ENCODE peak calls at places on chromosome 4, in nine cellular contexts. L is CD8-positive, alpha-beta T cell; A is sigmoid colon; W is CD4-positive, alpha-beta memory T cell; P is SK-N-SH; B is cardiac muscle cell; Q is adipocyte; E is fibroblast of lung; G is hepatocyte. O is an unnamed sample. For H3K36me3, the result is how much of the 10 kb centered on the place peaks cover.

GRCh38 chr4:20085156-20085555 is 166.5 kb upstream of the SLIT2 start:
- DNase-seq in L (no peak), A (no peak), W (no peak), P (no peak), B (no peak), Q (no peak), E (no peak), G (no peak), O (no peak)

GRCh38 chr4:5728451-5728850 is 17.4 kb downstream of the EVC start:
- DNase-seq in L (no peak), A (no peak), W (no peak), P (no peak), B (no peak), Q (no peak), E (no peak), G (no peak), O (no peak)

GRCh38 chr4:183333983-183334382 is 11.8 kb upstream of the CLDN24 start:
- DNase-seq in L (no peak), A (no peak), W (no peak), P (no peak), B (no peak), Q (no peak), E (no peak), G (peak), O (peak)

GRCh38 chr4:6105311-6105911 is 87.2 kb upstream of the C4orf50 start:
- DNase-seq in L (no peak), A (peak), W (no peak), P (no peak), B (no peak), Q (no peak), E (no peak), G (no peak), O (no peak)

GRCh38 chr4:4762909-4763814 is 96.3 kb upstream of the MSX1 start:
- DNase-seq in L (no peak), A (no peak), W (no peak), P (peak), B (peak), Q (peak), E (peak), G (peak), O (peak)

GRCh38 chr4:85370400-85371032 is 104.4 kb upstream of the ARHGAP24 start:
- DNase-seq in L (no peak), A (no peak), W (no peak), P (peak), B (peak), Q (peak), E (peak), G (peak), O (peak)

GRCh38 chr4:36187723-36188333 is 56.5 kb downstream of the ARAP2 start:
- DNase-seq in L (no peak), A (no peak), W (peak), P (no peak), B (peak), Q (peak), E (peak), G (peak), O (peak)

GRCh38 chr4:37661643-37662221 is 24.4 kb downstream of the RELL1 start:
- DNase-seq in L (no peak), A (no peak), W (no peak), P (no peak), B (no peak), Q (peak), E (peak), G (no peak), O (no peak)

GRCh38 chr4:36088542-36088941 is 155.8 kb downstream of the ARAP2 start:
- DNase-seq in L (no peak), A (no peak), W (no peak), P (no peak), B (no peak), Q (no peak), E (no peak), G (no peak), O (no peak)

GRCh38 chr4:35684755-35685154 is 559.6 kb downstream of the ARAP2 start:
- DNase-seq in L (no peak), A (no peak), W (no peak), P (no peak), B (no peak), Q (no peak), E (no peak), G (no peak), O (no peak)

GRCh38 chr4:45324381-45325111 is 598.2 kb upstream of the GNPDA2 start:
- DNase-seq in L (no peak), A (no peak), W (no peak), P (no peak), B (no peak), Q (no peak), E (no peak), G (no peak), O (no peak)

GRCh38 chr4:165364452-165365080 is 14.2 kb upstream of the CPE start:
- DNase-seq in L (no peak), A (no peak), W (no peak), P (no peak), B (peak), Q (no peak), E (peak), G (peak), O (no peak)

GRCh38 chr4:159048166-159048886 is 54.6 kb upstream of the RAPGEF2 start:
- DNase-seq in L (no peak), A (peak), W (no peak), P (peak), B (peak), Q (peak), E (peak), G (peak), O (peak)

GRCh38 chr4:121697626-121698025 is 846 bp upstream of the ANXA5 start:
- DNase-seq in L (no peak), A (no peak), W (peak), P (no peak), B (no peak), Q (no peak), E (no peak), G (no peak), O (no peak)

GRCh38 chr4:18917689-18918088 is 896.1 kb upstream of the LCORL start:
- DNase-seq in L (no peak), A (no peak), W (no peak), P (no peak), B (no peak), Q (peak), E (peak), G (no peak), O (no peak)

GRCh38 chr4:864456-865120 is 38.7 kb upstream of the CPLX1 start:
- DNase-seq in L (no peak), A (no peak), W (no peak), P (no peak), B (no peak), Q (no peak), E (no peak), G (no peak), O (no peak)
- H3K36me3 ChIP-seq in L (under half), A (half or more), W (half or more), P (under half), B (under half), Q (half or more), E (under half), G (under half), O (under half)

DNA sequence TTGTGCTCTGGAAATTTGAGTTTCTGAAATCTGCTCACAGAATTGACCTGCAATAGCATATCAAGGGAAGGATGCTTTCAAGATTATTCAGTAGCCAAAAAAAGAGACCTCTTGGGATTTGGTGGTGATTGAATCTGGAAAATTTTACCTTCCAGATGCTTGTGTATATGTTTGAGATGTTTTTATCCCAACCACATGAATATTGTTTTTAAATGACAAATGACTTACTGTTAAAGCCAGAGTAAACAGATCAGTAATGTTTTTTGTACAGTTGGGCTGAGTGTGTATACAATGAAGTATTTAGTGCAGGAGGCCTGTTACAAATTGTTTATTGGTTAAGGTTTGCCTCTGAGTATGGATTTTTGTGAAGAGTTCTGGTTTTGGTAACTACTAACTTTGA is 126.5 kb downstream of the CBR4 start:
- DNase-seq in L (no peak), A (no peak), W (no peak), P (peak), B (no peak), Q (peak), E (peak), G (no peak), O (no peak)
- H3K36me3 ChIP-seq in L (under half), A (half or more), W (under half), P (under half), B (under half), Q (under half), E (under half), G (under half), O (under half)

GRCh38 chr4:184762100-184762499 is 28.2 kb upstream of the CENPU start:
- DNase-seq in L (no peak), A (peak), W (peak), P (no peak), B (no peak), Q (no peak), E (no peak), G (no peak), O (no peak)
- H3K36me3 ChIP-seq in L (under half), A (half or more), W (under half), P (under half), B (half or more), Q (half or more), E (under half), G (under half), O (under half)

DNA sequence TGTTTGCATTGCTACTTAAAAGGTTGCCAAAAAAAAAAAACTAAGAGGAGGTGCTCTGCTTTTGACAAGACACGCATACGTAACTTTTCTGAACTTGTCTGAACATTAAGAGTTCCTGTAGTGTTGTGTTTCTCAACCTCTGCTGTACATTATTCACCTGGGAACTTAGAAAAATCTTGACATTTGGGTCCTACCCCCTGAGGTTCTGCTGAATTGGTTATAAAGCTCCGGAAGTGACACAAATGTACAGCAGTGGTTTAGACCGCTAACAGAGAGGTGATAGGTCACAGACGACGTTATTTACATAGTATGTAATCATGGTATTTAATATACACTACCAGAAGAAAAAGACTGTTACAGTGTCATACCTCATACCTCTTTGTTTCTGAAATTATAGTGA is 61.1 kb downstream of the CPEB2 start:
- DNase-seq in L (no peak), A (no peak), W (no peak), P (no peak), B (no peak), Q (no peak), E (no peak), G (no peak), O (no peak)
- H3K36me3 ChIP-seq in L (under half), A (half or more), W (under half), P (half or more), B (under half), Q (half or more), E (under half), G (under half), O (half or more)

DNA sequence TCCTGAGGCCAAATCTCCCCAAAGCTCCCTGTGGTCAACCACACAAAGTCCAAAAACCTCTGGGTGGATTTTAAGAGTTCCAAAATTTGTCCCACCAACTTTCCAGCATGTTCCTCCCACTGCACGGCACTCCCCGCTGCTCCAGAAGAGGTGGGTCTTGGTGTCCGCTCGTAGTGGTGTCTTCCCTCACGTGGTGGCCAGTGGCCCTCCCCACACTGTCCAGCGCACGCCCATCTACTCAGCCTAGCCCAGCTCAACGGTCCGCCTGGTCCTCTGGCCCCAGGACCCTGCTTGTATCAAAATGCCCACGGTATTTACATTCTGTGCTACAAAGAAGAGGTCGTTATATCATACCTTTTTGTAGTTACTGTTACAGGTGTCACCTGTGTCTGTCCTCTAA is 83.5 kb downstream of the NSUN7 start:
- DNase-seq in L (no peak), A (no peak), W (no peak), P (no peak), B (no peak), Q (no peak), E (no peak), G (no peak), O (no peak)
- H3K36me3 ChIP-seq in L (under half), A (under half), W (under half), P (under half), B (under half), Q (half or more), E (under half), G (under half), O (under half)